ENCODE peak calls at places on chromosome 11, in ten cellular contexts. V, N, P, O, W, E, H, D, S and L are unnamed samples.

GRCh38 chr11:110883266-110883665 is 171.0 kb upstream of the ARHGAP20 start:
- DNase-seq in V (no peak), N (no peak), P (no peak), O (no peak), W (no peak), E (no peak), H (no peak), D (no peak), S (no peak), L (no peak)

GRCh38 chr11:20661445-20661844 is 7.9 kb upstream of the NELL1 start:
- DNase-seq in V (no peak), N (no peak), P (no peak), O (no peak), W (no peak), E (no peak), H (no peak), D (no peak), S (no peak), L (no peak)

GRCh38 chr11:89491141-89491690 is at the start of gene NOX4:
- DNase-seq in V (peak), N (peak), P (peak), O (no peak), W (no peak), E (peak), H (no peak), D (peak), S (no peak), L (no peak)

GRCh38 chr11:69841859-69842698 is 22.9 kb upstream of the FGF3 start:
- DNase-seq in V (no peak), N (no peak), P (peak), O (peak), W (no peak), E (no peak), H (no peak), D (no peak), S (peak), L (no peak)

GRCh38 chr11:116563028-116563712 is 209.6 kb downstream of the BUD13 start:
- DNase-seq in V (no peak), N (no peak), P (no peak), O (no peak), W (peak), E (no peak), H (no peak), D (no peak), S (no peak), L (no peak)

GRCh38 chr11:65505434-65506315 is 6.8 kb downstream of the MALAT1 start:
- DNase-seq in V (peak), N (no peak), P (no peak), O (peak), W (no peak), E (peak), H (no peak), D (no peak), S (no peak), L (no peak)

GRCh38 chr11:78226684-78227680 is 38.3 kb downstream of the USP35 start:
- DNase-seq in V (no peak), N (no peak), P (no peak), O (no peak), W (no peak), E (no peak), H (no peak), D (no peak), S (no peak), L (no peak)

GRCh38 chr11:122655527-122656072 is at the start of gene UBASH3B:
- DNase-seq in V (peak), N (peak), P (peak), O (peak), W (peak), E (peak), H (peak), D (peak), S (peak), L (peak)

GRCh38 chr11:75100314-75100713 is 3.6 kb upstream of the OR2AT4 start:
- DNase-seq in V (no peak), N (no peak), P (no peak), O (peak), W (no peak), E (no peak), H (no peak), D (no peak), S (no peak), L (peak)

GRCh38 chr11:11313426-11313825 is 39.6 kb downstream of the CSNK2A3 start:
- DNase-seq in V (no peak), N (no peak), P (no peak), O (peak), W (peak), E (no peak), H (no peak), D (no peak), S (no peak), L (no peak)

GRCh38 chr11:65426839-65427690 is 4.5 kb downstream of the NEAT1 start:
- DNase-seq in V (peak), N (no peak), P (no peak), O (peak), W (peak), E (peak), H (peak), D (peak), S (peak), L (peak)

GRCh38 chr11:13726456-13726855 is 58.0 kb downstream of the FAR1 start:
- DNase-seq in V (no peak), N (no peak), P (no peak), O (no peak), W (no peak), E (no peak), H (no peak), D (no peak), S (no peak), L (no peak)

GRCh38 chr11:130124096-130124495 is 35.5 kb upstream of the ST14 start:
- DNase-seq in V (peak), N (no peak), P (no peak), O (peak), W (peak), E (peak), H (no peak), D (no peak), S (peak), L (peak)

GRCh38 chr11:29482510-29482909 is 534.3 kb downstream of the KCNA4 start:
- DNase-seq in V (no peak), N (no peak), P (no peak), O (peak), W (no peak), E (no peak), H (no peak), D (no peak), S (no peak), L (no peak)

GRCh38 chr11:27973851-27974536 is 134.0 kb downstream of the KIF18A start:
- DNase-seq in V (no peak), N (no peak), P (no peak), O (no peak), W (no peak), E (no peak), H (no peak), D (no peak), S (no peak), L (no peak)

GRCh38 chr11:859394-860131 is 16.9 kb downstream of the TSPAN4 start:
- DNase-seq in V (peak), N (no peak), P (peak), O (peak), W (peak), E (no peak), H (no peak), D (peak), S (no peak), L (peak)

GRCh38 chr11:131666006-131666405 is 295.6 kb downstream of the NTM start:
- DNase-seq in V (no peak), N (no peak), P (no peak), O (peak), W (no peak), E (no peak), H (no peak), D (no peak), S (no peak), L (no peak)

DNA sequence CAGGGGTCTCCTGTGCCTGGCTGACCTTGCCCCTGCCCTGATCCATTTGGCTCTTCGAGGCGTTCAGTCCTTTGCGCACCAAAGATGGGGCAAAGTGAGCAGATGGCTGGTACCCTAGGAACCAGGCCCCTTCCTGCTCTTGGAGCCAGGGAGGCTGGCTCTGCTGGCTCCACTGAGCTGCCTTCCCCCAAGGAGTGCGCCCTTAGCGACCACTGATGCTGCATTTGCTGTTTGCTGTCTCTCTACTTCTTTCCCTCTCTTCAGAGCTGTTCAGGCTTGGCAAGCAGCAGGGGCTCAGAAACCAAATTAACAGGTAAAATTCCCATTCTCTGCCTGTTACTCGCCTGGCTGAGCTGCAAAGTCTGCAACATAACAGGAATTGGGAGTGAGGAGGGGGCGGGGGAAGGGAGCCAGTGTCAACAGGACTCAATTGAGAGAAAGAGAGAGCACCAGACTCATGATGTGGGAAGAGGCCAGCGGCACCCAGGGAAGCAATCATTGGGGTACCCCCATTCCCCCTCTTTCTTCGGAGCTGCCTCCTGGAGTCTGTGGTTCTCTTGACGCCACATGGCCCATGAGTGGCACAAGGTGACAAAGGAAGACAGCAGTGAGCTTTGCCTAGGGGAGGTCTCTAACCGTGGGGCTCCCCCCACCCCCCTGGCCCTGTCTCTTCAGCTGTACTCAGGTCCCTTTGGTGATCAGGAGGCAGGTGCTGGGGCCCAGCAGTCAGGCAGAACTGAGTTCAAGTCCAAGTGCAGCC is 102.3 kb downstream of the TP53I11 start:
- DNase-seq in V (no peak), N (peak), P (no peak), O (no peak), W (no peak), E (no peak), H (no peak), D (no peak), S (no peak), L (no peak)
- H3K4me3 ChIP-seq in V (no peak), N (no peak), P (no peak), O (no peak), W (no peak), E (no peak), H (no peak), D (no peak), S (no peak), L (no peak)

GRCh38 chr11:50423208-50423607 is 390.5 kb downstream of the OR4C45 start:
- DNase-seq in V (no peak), N (no peak), P (no peak), O (no peak), W (no peak), E (no peak), H (no peak), D (no peak), S (no peak), L (no peak)
- H3K4me3 ChIP-seq in V (no peak), N (no peak), P (no peak), O (no peak), W (no peak), E (no peak), H (no peak), D (no peak), S (no peak), L (no peak)

DNA sequence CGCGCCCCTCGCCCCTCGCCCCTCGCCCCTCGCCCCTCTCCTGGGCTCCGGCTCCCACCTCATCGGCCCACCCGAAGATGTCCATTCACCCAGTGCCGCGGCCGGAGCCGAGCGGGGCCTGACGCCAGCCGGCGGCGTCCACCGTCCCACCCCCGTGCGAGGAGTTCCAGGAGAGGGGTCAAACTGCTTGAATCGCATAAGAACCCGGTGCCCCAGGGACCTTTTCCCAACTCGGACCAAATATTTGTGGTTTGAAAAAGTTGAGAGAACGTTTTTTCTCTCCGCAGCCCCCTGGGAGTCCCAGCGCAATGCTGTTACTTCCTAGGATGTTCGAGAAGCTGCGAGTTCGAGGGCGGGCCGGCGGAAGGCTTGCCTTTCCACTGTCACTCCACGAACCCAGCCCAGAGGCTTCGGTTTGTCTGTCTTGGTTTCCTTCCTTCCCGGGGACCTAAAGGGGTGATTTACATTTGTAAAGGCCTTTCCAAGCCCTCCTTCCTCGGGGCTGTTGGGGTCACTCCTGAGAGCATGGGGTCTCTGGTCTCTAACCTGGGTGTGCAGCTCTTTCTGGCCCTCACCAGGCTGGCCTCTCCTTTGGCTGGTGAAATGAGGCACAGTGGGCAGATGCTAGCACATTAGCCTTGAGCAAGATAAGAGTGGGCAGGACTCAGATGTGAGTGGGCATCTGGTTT is 38.0 kb downstream of the ETS1 start:
- DNase-seq in V (peak), N (no peak), P (peak), O (no peak), W (no peak), E (no peak), H (no peak), D (no peak), S (no peak), L (no peak)
- H3K4me3 ChIP-seq in V (peak), N (no peak), P (peak), O (no peak), W (no peak), E (peak), H (peak), D (peak), S (no peak), L (no peak)

GRCh38 chr11:5631969-5632635 is 7.3 kb downstream of the TRIM34 start:
- DNase-seq in V (no peak), N (no peak), P (no peak), O (peak), W (no peak), E (no peak), H (no peak), D (no peak), S (no peak), L (no peak)

GRCh38 chr11:5626191-5626590 is 1.4 kb downstream of the TRIM34 start:
- DNase-seq in V (no peak), N (no peak), P (no peak), O (peak), W (no peak), E (no peak), H (no peak), D (no peak), S (no peak), L (no peak)

GRCh38 chr11:5631426-5631825 is 6.6 kb downstream of the TRIM34 start:
- DNase-seq in V (no peak), N (no peak), P (no peak), O (no peak), W (no peak), E (no peak), H (no peak), D (no peak), S (no peak), L (no peak)
- H3K4me3 ChIP-seq in V (no peak), N (no peak), P (no peak), O (no peak), W (no peak), E (no peak), H (no peak), D (no peak), S (no peak), L (no peak)

GRCh38 chr11:16876053-16876752 is 137.8 kb downstream of the C11orf58 start:
- DNase-seq in V (no peak), N (no peak), P (no peak), O (peak), W (no peak), E (no peak), H (no peak), D (no peak), S (no peak), L (no peak)
- H3K4me3 ChIP-seq in V (no peak), N (no peak), P (no peak), O (no peak), W (no peak), E (no peak), H (no peak), D (no peak), S (no peak), L (no peak)

GRCh38 chr11:2927851-2928604 is 1.2 kb downstream of the PHLDA2 start:
- DNase-seq in V (no peak), N (no peak), P (peak), O (peak), W (no peak), E (peak), H (no peak), D (no peak), S (no peak), L (peak)
- H3K4me3 ChIP-seq in V (peak), N (no peak), P (peak), O (peak), W (peak), E (peak), H (peak), D (peak), S (peak), L (peak)

GRCh38 chr11:119116235-119116594 is 5.2 kb upstream of the HINFP start:
- DNase-seq in V (no peak), N (no peak), P (peak), O (no peak), W (no peak), E (no peak), H (no peak), D (no peak), S (no peak), L (no peak)
- H3K4me3 ChIP-seq in V (no peak), N (no peak), P (no peak), O (no peak), W (no peak), E (no peak), H (no peak), D (no peak), S (no peak), L (no peak)

DNA sequence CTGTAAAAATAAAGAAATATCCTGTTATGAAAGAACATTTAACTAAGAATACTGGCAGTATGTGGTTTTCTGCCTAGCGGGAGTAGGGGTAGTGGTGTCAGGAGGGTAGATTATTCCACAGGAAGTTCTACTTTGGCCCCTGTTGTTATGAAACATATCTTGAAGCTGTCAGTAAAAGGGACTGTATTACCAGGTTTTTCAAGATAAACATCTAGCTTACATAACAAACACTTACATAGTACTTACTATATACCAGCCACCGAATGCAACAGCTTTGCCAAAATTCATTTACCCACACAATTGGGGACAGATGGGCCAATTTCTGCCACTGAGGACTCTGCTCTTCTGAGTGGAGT is 3.7 kb downstream of the TMEM123 start:
- DNase-seq in V (no peak), N (no peak), P (no peak), O (no peak), W (no peak), E (no peak), H (no peak), D (no peak), S (no peak), L (no peak)
- H3K4me3 ChIP-seq in V (no peak), N (no peak), P (no peak), O (no peak), W (no peak), E (no peak), H (no peak), D (no peak), S (no peak), L (no peak)